ENCODE peak calls at places on chromosomes 12 and 14, in six cellular contexts. W is endothelial cell of umbilical vein, F is HCT116, S is K562, E is SK-N-SH, J is GM12878. K is an unnamed sample.

GRCh38 chr14:69181491-69181890 is 9.8 kb upstream of the EXD2 start:
- DNase-seq in W (no peak), F (no peak), S (no peak), E (no peak), J (no peak), K (no peak)

GRCh38 chr12:47781479-47782371 is 8.7 kb downstream of the SLC48A1 start:
- DNase-seq in W (no peak), F (no peak), S (no peak), E (no peak), J (no peak), K (no peak)

GRCh38 chr12:6336859-6337744 is 4.8 kb downstream of the TNFRSF1A start:
- DNase-seq in W (peak; percentile 27), F (no peak), S (peak; percentile 50), E (no peak), J (no peak), K (no peak)

GRCh38 chr12:71592841-71593240 is 70.8 kb downstream of the ZFC3H1 start:
- DNase-seq in W (no peak), F (no peak), S (no peak), E (no peak), J (no peak), K (no peak)

GRCh38 chr12:116213885-116214527 is 63.5 kb downstream of the MED13L start:
- DNase-seq in W (no peak), F (no peak), S (no peak), E (no peak), J (no peak), K (no peak)

GRCh38 chr12:12524128-12524527 is 38.5 kb downstream of the DUSP16 start:
- DNase-seq in W (no peak), F (no peak), S (no peak), E (no peak), J (no peak), K (no peak)

GRCh38 chr12:100908501-100908900 is 113.9 kb downstream of the ANO4 start:
- DNase-seq in W (no peak), F (no peak), S (no peak), E (no peak), J (no peak), K (no peak)

GRCh38 chr12:128942960-128943477 is 89.7 kb downstream of the GLT1D1 start:
- DNase-seq in W (no peak), F (no peak), S (no peak), E (no peak), J (no peak), K (no peak)

GRCh38 chr14:99511421-99512109 is 30.4 kb downstream of the CCNK start:
- DNase-seq in W (no peak), F (no peak), S (no peak), E (peak; percentile 21), J (no peak), K (no peak)

GRCh38 chr14:93028724-93029076 is 87.0 kb downstream of the ITPK1 start:
- DNase-seq in W (no peak), F (no peak), S (no peak), E (no peak), J (no peak), K (no peak)

GRCh38 chr14:96584199-96584906 is 82.2 kb downstream of the PAPOLA start:
- DNase-seq in W (peak; percentile 21), F (peak; percentile 33), S (peak; percentile 76), E (peak; percentile 88), J (no peak), K (peak; percentile 65)

DNA sequence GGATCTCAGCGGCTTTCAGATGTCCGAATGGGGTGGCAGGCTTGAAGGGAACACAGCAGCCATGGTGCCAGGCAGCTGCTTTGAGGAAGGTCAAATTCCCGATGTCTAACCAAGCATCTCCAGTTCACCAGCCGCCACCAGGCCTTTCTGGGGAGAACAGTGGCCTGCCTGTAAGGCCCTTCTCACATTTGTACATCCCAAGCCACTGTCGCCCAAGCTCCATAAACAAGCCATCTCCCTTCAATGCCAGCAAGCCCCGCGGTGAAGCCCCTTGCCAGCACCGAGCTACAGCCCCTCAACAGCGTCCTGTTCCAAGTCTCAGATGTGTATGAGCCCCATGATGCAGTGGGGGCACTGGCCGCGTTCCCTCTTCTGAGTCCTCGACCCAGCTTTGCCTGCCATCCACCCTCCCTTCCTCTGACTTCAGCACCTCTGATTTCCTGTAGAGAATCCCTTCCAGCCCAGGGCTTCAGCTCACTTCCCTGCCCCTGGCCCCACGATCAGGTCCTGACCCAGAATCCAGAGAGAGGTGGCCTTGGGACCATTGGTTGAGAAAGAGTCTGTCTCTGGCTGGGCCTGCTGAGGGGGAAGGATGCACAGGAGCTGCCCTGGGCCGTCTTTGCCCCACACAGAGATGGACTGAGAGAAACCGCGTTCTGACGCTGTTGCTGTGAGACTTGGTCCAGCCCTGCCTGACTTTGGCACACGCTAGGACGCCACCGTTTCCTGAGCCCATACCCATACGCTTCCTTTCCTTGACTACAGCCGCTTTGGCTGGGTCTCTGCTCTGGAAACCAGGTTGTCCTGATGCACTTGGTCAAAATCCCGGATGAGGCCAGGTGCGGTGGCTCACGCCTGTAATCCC is 1.9 kb upstream of the MMP17 start:
- DNase-seq in W (no peak), F (no peak), S (no peak), E (no peak), J (no peak), K (no peak)
- TF ChIP-seq MAX in W (no peak), F (no peak), S (no peak), E (no peak), J (no peak), K (no peak)

DNA sequence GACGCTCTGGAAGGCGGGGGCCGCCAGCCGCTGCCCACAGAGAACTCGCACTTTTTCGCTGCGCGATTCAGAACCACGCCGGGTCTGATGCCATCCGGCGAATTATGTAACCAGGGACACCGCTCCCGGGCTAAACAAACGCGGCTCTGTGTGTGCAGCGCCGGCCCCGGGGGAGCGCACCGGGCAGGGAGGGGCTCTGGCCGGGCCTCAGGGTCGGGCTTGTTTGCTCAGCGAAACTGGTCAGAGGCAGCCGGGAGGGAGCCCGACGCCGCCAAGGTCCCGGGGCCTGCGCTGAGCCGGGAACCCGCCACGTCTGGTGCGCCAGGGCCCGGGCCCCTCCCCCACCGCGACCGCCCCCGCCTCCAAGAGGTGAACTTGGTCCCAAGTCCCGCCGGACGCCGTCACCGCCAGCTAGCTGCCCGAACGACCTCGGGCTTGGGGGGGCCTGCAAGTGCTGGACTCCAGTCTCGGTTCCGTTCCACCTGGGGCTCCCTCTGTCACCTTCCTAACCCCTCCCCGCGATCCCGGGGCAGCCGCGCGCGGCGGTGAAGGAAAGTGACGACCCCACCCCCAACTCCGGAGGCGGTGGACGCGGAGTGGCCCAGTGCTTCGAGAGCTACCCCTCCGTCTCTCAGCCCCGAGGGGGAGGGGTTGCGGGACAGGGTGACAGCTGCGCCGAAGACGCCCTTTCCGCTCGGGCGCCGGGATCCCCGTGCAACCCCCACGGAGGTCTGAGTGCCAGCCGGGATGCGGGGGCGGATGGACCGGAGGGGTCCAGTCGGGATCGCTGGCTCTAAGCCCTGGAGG is 848 bp downstream of the CTDSP2 start:
- DNase-seq in W (peak; percentile 54), F (no peak), S (peak; percentile 76), E (peak; percentile 84), J (no peak), K (peak; percentile 90)
- TF ChIP-seq POLR2AphosphoS5 in W (no peak), F (no peak), S (peak; percentile 57), E (no peak), J (peak; percentile 46), K (peak; percentile 57)

GRCh38 chr12:50647479-50647878 is 116.4 kb upstream of the ATF1 start:
- DNase-seq in W (no peak), F (peak; percentile 72), S (no peak), E (no peak), J (no peak), K (peak; percentile 15)
- TF ChIP-seq MAX in W (no peak), F (no peak), S (no peak), E (no peak), J (no peak), K (no peak)

GRCh38 chr14:88005978-88006851 is 1.3 kb downstream of the GPR65 start:
- DNase-seq in W (no peak), F (no peak), S (no peak), E (no peak), J (peak; percentile 77), K (no peak)
- TF ChIP-seq POLR2AphosphoS5 in W (no peak), F (no peak), S (no peak), E (no peak), J (peak; percentile 88), K (no peak)

GRCh38 chr12:113099364-113099763 is 36.2 kb downstream of the RASAL1 start:
- DNase-seq in W (no peak), F (no peak), S (no peak), E (no peak), J (no peak), K (no peak)

GRCh38 chr12:113099764-113100163 is 35.8 kb downstream of the RASAL1 start:
- DNase-seq in W (no peak), F (no peak), S (no peak), E (no peak), J (no peak), K (no peak)

GRCh38 chr12:113096675-113097461 is 38.7 kb downstream of the RASAL1 start:
- DNase-seq in W (no peak), F (no peak), S (no peak), E (no peak), J (no peak), K (no peak)

GRCh38 chr12:113097716-113098427 is 37.7 kb downstream of the RASAL1 start:
- DNase-seq in W (no peak), F (no peak), S (peak; percentile 50), E (peak; percentile 93), J (no peak), K (no peak)

GRCh38 chr12:113098428-113099028 is 37.0 kb downstream of the RASAL1 start:
- DNase-seq in W (peak; percentile 54), F (peak; percentile 79), S (peak; percentile 83), E (peak; percentile 92), J (no peak), K (peak; percentile 79)
- TF ChIP-seq MAX in W (no peak), F (peak; percentile 95), S (no peak), E (peak; percentile 55), J (no peak), K (peak; percentile 28)

DNA sequence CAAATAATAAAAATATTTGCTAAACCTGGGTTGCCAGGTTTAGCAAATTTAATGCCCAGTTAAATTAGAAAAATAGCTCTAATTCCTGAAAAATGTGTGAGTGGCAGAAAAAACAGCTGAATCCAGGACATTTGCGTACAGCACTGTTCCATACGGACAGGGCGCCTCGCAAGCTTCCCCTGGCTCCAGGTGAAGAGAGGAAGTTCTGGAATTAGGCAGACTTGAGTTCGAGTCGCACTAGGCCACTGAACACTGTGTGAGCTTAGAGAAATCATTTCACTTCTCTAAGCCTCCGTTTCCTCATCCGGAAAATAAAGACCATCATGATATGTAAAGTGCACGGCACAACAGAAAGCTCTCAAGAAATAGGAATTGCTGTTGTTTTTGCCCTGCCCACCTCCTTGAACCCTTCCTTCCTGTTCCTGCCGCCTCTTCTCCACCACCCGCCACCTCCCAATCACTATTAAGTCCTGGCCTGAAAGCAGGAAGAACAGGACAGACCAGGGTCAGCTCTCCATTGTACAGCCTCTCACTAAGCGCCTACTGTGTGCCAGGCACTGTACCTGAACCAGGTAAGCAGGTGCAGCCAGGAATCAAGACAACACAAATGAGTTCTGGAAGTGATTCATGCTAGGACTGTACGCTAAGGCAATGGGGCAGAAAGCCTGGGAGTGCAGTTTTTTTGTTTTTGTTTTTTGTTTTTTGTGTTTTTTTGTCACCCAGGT is 763 bp upstream of the PHETA1 start:
- DNase-seq in W (no peak), F (no peak), S (no peak), E (no peak), J (no peak), K (no peak)
- TF ChIP-seq POLR2AphosphoS5 in W (no peak), F (no peak), S (no peak), E (no peak), J (no peak), K (no peak)

K was measured in HepG2.